ENCODE peak calls at places on chromosomes 3 and 15, in six cellular contexts. Q is lower leg skin, L is GM13976, T is fibroblast of the aortic adventitia, E is activated B cell treated with CpG ODN at 0.5 μM for 24 hours, G is osteocyte. F is an unnamed sample.
A peak's percentile ranks its signal among the peaks of the same experiment; 100 is the strongest.

GRCh38 chr15:51121118-51121517 is 26.4 kb upstream of the TNFAIP8L3 start:
- DNase-seq in L (no peak), G (no peak), E (no peak), T (peak; percentile 99), Q (no peak), F (no peak)

GRCh38 chr3:157232146-157232545 is 72.2 kb upstream of the CCNL1 start:
- DNase-seq in T (no peak), L (no peak), E (no peak), Q (no peak), G (no peak), F (no peak)

GRCh38 chr3:71875461-71875947 is 90.6 kb upstream of the PROK2 start:
- DNase-seq in E (peak; percentile 70), L (peak; percentile 72), G (peak; percentile 91), Q (peak; percentile 72), T (peak; percentile 67), F (peak; percentile 71)

GRCh38 chr3:179156775-179157174 is 8.6 kb downstream of the PIK3CA start:
- DNase-seq in T (no peak), L (no peak), E (no peak), G (no peak), Q (no peak), F (no peak)

GRCh38 chr3:143421556-143421955 is 302.0 kb downstream of the CHST2 start:
- DNase-seq in G (no peak), T (peak; percentile 30), Q (no peak), L (no peak), E (no peak), F (no peak)

GRCh38 chr3:190492129-190492528 is 21.8 kb upstream of the IL1RAP start:
- DNase-seq in Q (no peak), E (no peak), L (no peak), G (no peak), T (no peak), F (no peak)

GRCh38 chr15:56076651-56077050 is 83.2 kb upstream of the NEDD4 start:
- DNase-seq in G (no peak), Q (no peak), E (no peak), L (no peak), T (no peak), F (no peak)

GRCh38 chr15:45306105-45306504 is 54.1 kb downstream of the SLC28A2 start:
- DNase-seq in L (no peak), Q (no peak), E (no peak), G (no peak), T (no peak), F (no peak)

GRCh38 chr3:188053710-188054379 is 100.1 kb upstream of the LPP start:
- DNase-seq in G (no peak), E (no peak), L (no peak), Q (no peak), T (no peak), F (no peak)

GRCh38 chr3:37753428-37753827 is 108.3 kb upstream of the CTDSPL start:
- DNase-seq in G (no peak), T (no peak), L (no peak), Q (no peak), E (no peak), F (no peak)

GRCh38 chr3:129609591-129610169 is 3.2 kb upstream of the PLXND1 start:
- DNase-seq in E (no peak), Q (no peak), G (no peak), T (peak; percentile 45), L (no peak), F (no peak)

GRCh38 chr3:27456554-27456953 is 27.6 kb downstream of the SLC4A7 start:
- DNase-seq in L (no peak), T (peak; percentile 22), Q (no peak), G (no peak), E (no peak), F (no peak)

GRCh38 chr15:100879461-100880138 is at the start of gene ALDH1A3:
- DNase-seq in E (peak; percentile 17), Q (no peak), G (no peak), T (peak; percentile 57), L (peak; percentile 62), F (peak; percentile 74)

GRCh38 chr15:90141646-90142045 is 39.4 kb upstream of the IDH2 start:
- DNase-seq in L (no peak), G (no peak), Q (no peak), T (peak; percentile 51), E (no peak), F (no peak)

GRCh38 chr15:59537384-59537783 is 74.2 kb upstream of the GCNT3 start:
- DNase-seq in L (no peak), E (no peak), T (no peak), G (no peak), Q (no peak), F (no peak)

GRCh38 chr3:131285456-131285855 is 96.1 kb upstream of the NUDT16 start:
- DNase-seq in Q (no peak), L (no peak), G (no peak), E (no peak), T (no peak), F (no peak)

GRCh38 chr3:84946240-84946639 is 12.5 kb upstream of the CADM2 start:
- DNase-seq in T (no peak), Q (no peak), E (no peak), G (no peak), L (no peak), F (no peak)

GRCh38 chr15:52254331-52254730 is 41.3 kb downstream of the MYO5C start:
- DNase-seq in Q (no peak), E (no peak), L (no peak), G (no peak), T (no peak), F (no peak)
- TF ChIP-seq CTCF in Q (no peak), E (no peak), L (peak; percentile 24), G (no peak), T (no peak), F (peak; percentile 46)

GRCh38 chr3:46470831-46471230 is 6.1 kb upstream of the LTF start:
- DNase-seq in E (no peak), T (no peak), L (no peak), Q (no peak), G (peak; percentile 60), F (no peak)
- TF ChIP-seq CTCF in E (no peak), T (no peak), L (no peak), Q (no peak), G (no peak), F (no peak)

DNA sequence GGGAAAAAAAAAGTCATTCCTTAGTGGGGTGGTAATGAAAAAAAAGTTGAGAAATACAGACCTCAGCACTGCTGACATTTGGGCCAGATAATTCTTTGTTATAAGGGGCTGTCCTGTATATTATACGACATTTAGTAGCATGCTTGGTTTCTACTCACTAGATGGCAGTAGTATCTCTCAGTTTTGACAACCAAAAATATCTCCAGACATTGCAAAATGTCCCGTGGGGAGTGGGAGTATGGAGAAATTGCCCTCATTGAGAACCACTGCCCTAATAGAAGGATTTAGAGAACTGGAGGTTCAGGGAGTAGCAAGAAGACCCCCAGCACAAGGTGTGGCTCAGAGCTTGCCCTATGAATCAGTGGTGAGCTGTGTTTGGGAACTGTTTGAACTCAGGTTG is 28.6 kb upstream of the TEX264 start:
- DNase-seq in Q (no peak), L (no peak), G (no peak), E (no peak), T (no peak), F (no peak)
- TF ChIP-seq CTCF in Q (no peak), L (no peak), G (peak; percentile 55), E (no peak), T (peak; percentile 26), F (peak; percentile 46)

GRCh38 chr3:123295901-123296250 is 94.1 kb downstream of the SEC22A start:
- DNase-seq in G (peak; percentile 81), T (no peak), E (no peak), Q (no peak), L (no peak), F (no peak)

GRCh38 chr3:123298903-123299302 is 97.2 kb downstream of the SEC22A start:
- DNase-seq in T (peak; percentile 16), L (no peak), G (no peak), Q (no peak), E (no peak), F (no peak)

GRCh38 chr3:123296261-123296660 is 94.5 kb downstream of the SEC22A start:
- DNase-seq in E (no peak), T (no peak), L (no peak), G (no peak), Q (no peak), F (no peak)

GRCh38 chr3:123296836-123297626 is 95.3 kb downstream of the SEC22A start:
- DNase-seq in L (no peak), G (no peak), T (no peak), E (no peak), Q (no peak), F (no peak)

GRCh38 chr3:123297627-123297899 is 95.8 kb downstream of the SEC22A start:
- DNase-seq in L (no peak), G (no peak), Q (no peak), E (no peak), T (no peak), F (no peak)
- TF ChIP-seq CTCF in L (no peak), G (no peak), Q (no peak), E (no peak), T (no peak), F (no peak)

DNA sequence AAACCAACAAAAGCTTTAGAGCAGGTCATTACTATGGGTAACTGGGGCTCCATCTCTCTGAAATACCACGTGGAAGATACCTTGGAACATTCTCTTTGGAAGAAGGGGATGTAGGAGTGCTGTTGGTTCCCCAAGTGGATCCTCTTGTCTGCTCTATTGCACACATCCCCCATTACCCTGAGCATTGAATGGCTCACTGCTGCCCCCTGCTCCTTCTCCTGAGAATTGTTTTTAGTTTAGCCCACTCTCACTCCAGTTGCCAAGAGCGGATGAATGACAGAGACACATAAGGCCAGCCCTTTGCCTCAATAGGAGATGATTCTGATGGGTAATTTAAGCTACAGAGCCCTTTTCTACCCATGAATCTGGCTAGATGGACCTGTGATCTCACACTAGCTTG is 135.6 kb upstream of the SUCLG2 start:
- DNase-seq in E (no peak), G (no peak), T (peak; percentile 58), Q (no peak), L (peak; percentile 36), F (peak; percentile 38)
- TF ChIP-seq CTCF in E (no peak), G (peak; percentile 68), T (peak; percentile 79), Q (no peak), L (peak; percentile 66), F (peak; percentile 80)

DNA sequence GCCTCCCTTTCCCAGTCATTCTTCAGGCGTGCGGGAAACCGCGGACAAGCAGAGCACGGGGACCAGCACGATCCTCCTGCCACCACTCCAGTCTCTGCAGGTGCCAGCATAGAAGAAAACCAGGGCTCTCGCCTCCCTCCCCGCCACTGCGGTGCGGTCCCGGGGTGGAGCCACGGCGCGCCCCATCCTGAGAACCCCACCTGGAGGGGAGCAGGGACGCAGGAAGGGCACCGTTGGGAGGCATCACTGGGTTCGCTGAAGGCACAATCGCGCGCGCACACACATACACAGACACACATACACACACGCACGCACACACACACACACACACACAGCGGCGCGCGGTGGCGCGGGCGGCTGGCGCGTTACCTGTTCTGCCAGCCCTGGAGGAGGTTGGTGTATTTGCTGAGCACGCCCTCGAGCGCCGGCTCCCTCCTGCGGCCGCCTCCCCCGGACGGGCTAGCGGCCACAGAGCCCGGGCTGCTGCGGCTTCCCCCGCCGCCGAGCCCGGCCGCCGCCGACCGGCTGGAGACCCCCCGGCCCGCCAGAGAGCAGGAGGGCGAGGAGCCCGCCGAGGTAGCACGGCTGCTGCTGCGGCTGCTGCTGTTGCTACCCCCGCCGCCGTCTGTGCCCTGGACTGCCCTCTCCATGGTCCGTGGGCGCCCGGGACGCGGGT is 394 bp downstream of the OSBPL10 start:
- DNase-seq in L (peak; percentile 57), E (peak; percentile 69), T (peak; percentile 28), G (peak; percentile 85), Q (peak; percentile 33), F (peak; percentile 34)
- TF ChIP-seq CTCF in L (no peak), E (no peak), T (no peak), G (peak; percentile 28), Q (no peak), F (no peak)